ENCODE peak calls at places on chromosomes 4 and X, in ten cellular contexts. Z is mucosa of descending colon, L is body of pancreas, R is fibroblast of pulmonary artery, W is HepG2, J is GM23338, O is NT2/D1, I is astrocyte, H is BE2C, T is breast epithelium. Q is an unnamed sample.

GRCh38 chr4:151792995-151793394 is 32.2 kb upstream of the GATB start:
- DNase-seq in O (no peak), Z (no peak), I (no peak), T (no peak), R (no peak), H (no peak), W (no peak), J (no peak), L (no peak), Q (no peak)

GRCh38 chrX:73850124-73851013 is 287.4 kb downstream of the CHIC1 start:
- DNase-seq in Z (peak; percentile 59), O (peak; percentile 16), R (peak; percentile 42), L (peak; percentile 72), W (peak; percentile 1), J (peak; percentile 36), T (peak; percentile 33), I (peak; percentile 29), H (peak; percentile 9), Q (peak; percentile 74)

GRCh38 chr4:155952546-155952945 is 1.1 kb downstream of the CTSO start:
- DNase-seq in H (no peak), Z (no peak), L (no peak), O (no peak), I (no peak), W (no peak), T (no peak), J (no peak), R (peak; percentile 42), Q (no peak)

GRCh38 chrX:118418811-118419251 is 72.9 kb downstream of the WDR44 start:
- DNase-seq in H (peak; percentile 6), Z (no peak), W (no peak), J (peak; percentile 17), T (no peak), L (no peak), I (no peak), O (peak; percentile 8), R (no peak), Q (no peak)

GRCh38 chr4:42906906-42907774 is 14.6 kb downstream of the GRXCR1 start:
- DNase-seq in H (peak; percentile 12), I (no peak), O (no peak), L (peak; percentile 43), R (no peak), Z (no peak), T (peak; percentile 18), J (no peak), W (no peak), Q (no peak)

GRCh38 chr4:53920883-53921282 is 143.5 kb downstream of the CHIC2 start:
- DNase-seq in W (no peak), O (no peak), R (no peak), I (no peak), L (no peak), H (no peak), T (no peak), Z (no peak), J (no peak), Q (no peak)

GRCh38 chrX:110180928-110181310 is 137.0 kb downstream of the AMMECR1 start:
- DNase-seq in W (no peak), J (no peak), I (peak; percentile 49), O (no peak), H (no peak), T (no peak), Z (no peak), L (no peak), R (no peak), Q (no peak)

GRCh38 chrX:1524874-1525582 is 12.0 kb downstream of the P2RY8 start:
- DNase-seq in R (no peak), W (no peak), O (no peak), T (no peak), L (no peak), Z (no peak), I (no peak), J (no peak), H (no peak), Q (no peak)

GRCh38 chr4:120871173-120871572 is 51.4 kb downstream of the PRDM5 start:
- DNase-seq in T (no peak), W (no peak), R (no peak), L (no peak), O (no peak), H (peak; percentile 57), Z (no peak), J (no peak), I (no peak), Q (no peak)

GRCh38 chr4:159046683-159047082 is 56.2 kb upstream of the RAPGEF2 start:
- DNase-seq in O (no peak), W (peak; percentile 87), I (no peak), R (no peak), H (no peak), J (no peak), Z (no peak), T (no peak), L (no peak), Q (no peak)

GRCh38 chr4:108117473-108118182 is 51.1 kb downstream of the LEF1 start:
- DNase-seq in W (peak; percentile 16), O (peak; percentile 40), L (peak; percentile 6), R (no peak), T (no peak), H (no peak), Z (no peak), I (no peak), J (peak; percentile 87), Q (no peak)

GRCh38 chr4:154719087-154719486 is 24.7 kb upstream of the LRAT start:
- DNase-seq in O (no peak), L (no peak), Z (no peak), R (peak; percentile 53), T (no peak), H (no peak), W (no peak), I (peak; percentile 16), J (no peak), Q (no peak)

GRCh38 chr4:176883108-176883550 is 90.4 kb upstream of the VEGFC start:
- DNase-seq in I (peak; percentile 55), L (no peak), J (no peak), W (no peak), Z (no peak), H (no peak), T (no peak), R (peak; percentile 12), O (no peak), Q (no peak)

GRCh38 chrX:69431417-69431816 is 72.7 kb upstream of the NALF2 start:
- DNase-seq in J (no peak), I (no peak), T (no peak), L (no peak), W (no peak), Z (no peak), O (no peak), H (no peak), R (no peak), Q (no peak)

GRCh38 chrX:133375558-133376340 is 39.5 kb downstream of the GPC4 start:
- DNase-seq in W (no peak), J (no peak), Z (no peak), R (no peak), H (no peak), O (no peak), T (no peak), I (no peak), L (peak; percentile 56), Q (no peak)

GRCh38 chrX:119503484-119503861 is 35.2 kb downstream of the SLC25A5 start:
- DNase-seq in J (no peak), T (peak; percentile 50), Z (peak; percentile 61), I (peak; percentile 81), O (no peak), R (peak; percentile 87), W (peak; percentile 22), H (no peak), L (peak; percentile 48), Q (no peak)

GRCh38 chrX:19647731-19648588 is 132.7 kb upstream of the MAP3K15 start:
- DNase-seq in T (no peak), Z (no peak), R (no peak), L (no peak), J (no peak), O (no peak), I (peak; percentile 24), W (no peak), H (no peak), Q (no peak)

GRCh38 chr4:151573945-151574344 is 165.0 kb downstream of the FHIP1A start:
- DNase-seq in J (no peak), W (no peak), Z (peak; percentile 62), H (no peak), T (no peak), I (no peak), O (no peak), R (no peak), L (no peak), Q (no peak)

GRCh38 chrX:155262970-155263754 is 1.1 kb downstream of the RAB39B start:
- DNase-seq in L (no peak), R (no peak), H (no peak), Z (no peak), W (no peak), T (no peak), J (no peak), I (no peak), O (no peak), Q (peak; percentile 49)
- H3K4me3 ChIP-seq in L (no peak overlapping the region), R (no peak overlapping the region), H (peak overlapping the region; percentile 72), Z (no peak overlapping the region), W (no peak overlapping the region), T (peak overlapping the region; percentile 45), J (peak overlapping the region; percentile 72), I (no peak overlapping the region), O (no peak overlapping the region), Q (peak overlapping the region; percentile 81)

GRCh38 chr4:75715105-75715799 is 9.1 kb upstream of the USO1 start:
- DNase-seq in J (no peak), L (peak; percentile 43), T (no peak), Z (no peak), I (peak; percentile 57), W (no peak), H (no peak), O (no peak), R (peak; percentile 31), Q (no peak)
- H3K4me3 ChIP-seq in J (no peak overlapping the region), L (no peak overlapping the region), T (no peak overlapping the region), Z (no peak overlapping the region), I (no peak overlapping the region), W (no peak overlapping the region), H (no peak overlapping the region), O (no peak overlapping the region), R (no peak overlapping the region), Q (no peak overlapping the region)

DNA sequence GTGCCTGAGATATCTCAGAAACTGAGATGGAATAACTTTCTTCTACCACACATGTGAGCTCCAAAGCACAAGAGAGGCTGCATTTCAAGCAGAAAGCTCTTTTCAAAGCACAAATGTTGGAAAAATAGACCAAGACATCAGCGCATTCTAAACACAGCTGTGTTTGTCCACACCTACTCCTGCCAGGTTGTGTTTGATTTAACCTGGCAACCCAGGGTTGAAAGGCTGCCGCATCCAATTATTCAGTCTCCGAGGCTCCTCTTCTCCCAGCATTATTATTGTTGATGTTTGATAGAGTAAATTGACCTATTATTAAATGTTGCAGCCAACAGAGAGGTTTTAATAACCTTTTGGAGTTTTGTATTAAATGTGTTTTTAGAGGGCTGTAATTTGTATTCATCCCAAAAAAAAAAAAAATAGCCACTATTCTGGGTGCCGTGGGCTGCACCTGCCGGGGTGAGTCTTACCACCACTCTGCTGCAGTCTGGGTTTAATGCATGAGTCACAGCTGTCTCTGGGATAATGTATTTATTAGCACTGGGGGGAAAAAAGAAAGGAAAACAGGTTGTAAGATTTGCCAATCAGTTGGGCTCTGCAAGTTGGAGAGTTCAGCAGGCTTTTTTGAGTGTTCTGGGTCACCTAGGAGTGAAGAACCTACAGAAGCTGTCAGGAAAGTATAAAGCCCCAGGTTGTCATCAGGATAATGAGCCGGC is 105.2 kb upstream of the NOCT start:
- DNase-seq in O (no peak), T (no peak), J (no peak), R (peak; percentile 34), H (peak; percentile 60), W (no peak), Z (no peak), I (peak; percentile 63), L (peak; percentile 12), Q (no peak)
- H3K4me3 ChIP-seq in O (no peak overlapping the region), T (no peak overlapping the region), J (no peak overlapping the region), R (no peak overlapping the region), H (peak overlapping the region; percentile 45), W (no peak overlapping the region), Z (no peak overlapping the region), I (no peak overlapping the region), L (no peak overlapping the region), Q (no peak overlapping the region)

GRCh38 chr4:105952596-105952995 is 57.3 kb downstream of the NPNT start:
- DNase-seq in Z (no peak), R (no peak), I (no peak), W (no peak), L (no peak), J (no peak), O (no peak), T (no peak), H (no peak), Q (no peak)
- H3K4me3 ChIP-seq in Z (no peak overlapping the region), R (no peak overlapping the region), I (no peak overlapping the region), W (no peak overlapping the region), L (no peak overlapping the region), J (no peak overlapping the region), O (no peak overlapping the region), T (no peak overlapping the region), H (no peak overlapping the region), Q (no peak overlapping the region)

Q was measured in Karpas-422.